ENCODE peak calls at places on chromosomes 4 and X, in nine cellular contexts. G is stomach, I is tibial nerve, U is AG09309, D is dorsolateral prefrontal cortex, T is PC-9, W is A549, E is mucosa of descending colon, M is astrocyte. F is an unnamed sample.
A peak's percentile ranks its signal among the peaks of the same experiment; 100 is the strongest.

GRCh38 chrX:48997455-48997854 is 4.6 kb downstream of the GRIPAP1 start:
- DNase-seq in G (no peak), I (no peak), U (no peak), D (no peak), T (no peak), W (no peak), E (no peak), M (no peak), F (no peak)

GRCh38 chr4:185307136-185307950 is 88.4 kb downstream of the LRP2BP start:
- DNase-seq in G (no peak), I (no peak), U (no peak), D (no peak), T (peak; percentile 31), W (no peak), E (no peak), M (peak; percentile 55), F (no peak)

GRCh38 chr4:18021470-18021719 is 160 bp downstream of the LCORL start:
- DNase-seq in G (no peak), I (peak; percentile 6), U (no peak), D (no peak), T (no peak), W (no peak), E (no peak), M (no peak), F (no peak)

GRCh38 chr4:67714248-67714583 is 13.3 kb upstream of the UBA6 start:
- DNase-seq in G (no peak), I (no peak), U (no peak), D (no peak), T (no peak), W (no peak), E (no peak), M (no peak), F (peak; percentile 6)

GRCh38 chr4:25031077-25031606 is 396 bp upstream of the LGI2 start:
- DNase-seq in G (no peak), I (no peak), U (no peak), D (no peak), T (no peak), W (peak; percentile 8), E (no peak), M (peak; percentile 26), F (no peak)

GRCh38 chr4:168868044-168868855 is 141.8 kb downstream of the CBR4 start:
- DNase-seq in G (no peak), I (no peak), U (no peak), D (peak; percentile 26), T (no peak), W (no peak), E (no peak), M (peak; percentile 95), F (no peak)

GRCh38 chrX:63686878-63687714 is 97.9 kb downstream of the ARHGEF9 start:
- DNase-seq in G (no peak), I (peak; percentile 5), U (peak; percentile 37), D (no peak), T (peak; percentile 1), W (peak; percentile 11), E (peak; percentile 10), M (peak; percentile 18), F (no peak)

GRCh38 chrX:17552251-17552650 is 177.3 kb downstream of the NHS start:
- DNase-seq in G (no peak), I (no peak), U (no peak), D (no peak), T (no peak), W (no peak), E (no peak), M (peak; percentile 73), F (no peak)

DNA sequence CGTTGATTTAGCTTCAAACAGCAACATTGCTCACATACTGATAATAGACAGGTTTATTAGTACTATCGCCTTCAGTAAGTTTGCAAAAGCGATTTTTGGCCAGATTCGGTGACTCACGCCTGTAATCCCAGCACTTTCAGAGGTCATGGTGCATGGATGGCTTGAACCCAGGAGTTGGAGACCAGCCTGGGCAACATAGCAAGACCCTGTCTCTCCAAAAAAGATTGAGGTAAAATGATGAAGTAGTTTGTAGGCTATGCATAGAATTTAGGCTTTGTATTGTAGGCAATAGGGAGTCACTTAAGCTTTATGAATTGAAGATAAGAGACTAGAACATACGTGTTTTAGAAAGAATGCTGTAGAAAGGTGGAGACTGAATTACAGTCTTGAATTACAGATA is 1.1 kb upstream of the GNPDA2 start:
- DNase-seq in G (no peak), I (no peak), U (no peak), D (no peak), T (no peak), W (no peak), E (no peak), M (no peak), F (no peak)
- H3K4me3 ChIP-seq in G (no peak overlapping the region), I (no peak overlapping the region), U (no peak overlapping the region), D (peak overlapping the region; percentile 77), T (peak overlapping the region; percentile 89), W (no peak overlapping the region), E (no peak overlapping the region), M (no peak overlapping the region), F (no peak overlapping the region)

DNA sequence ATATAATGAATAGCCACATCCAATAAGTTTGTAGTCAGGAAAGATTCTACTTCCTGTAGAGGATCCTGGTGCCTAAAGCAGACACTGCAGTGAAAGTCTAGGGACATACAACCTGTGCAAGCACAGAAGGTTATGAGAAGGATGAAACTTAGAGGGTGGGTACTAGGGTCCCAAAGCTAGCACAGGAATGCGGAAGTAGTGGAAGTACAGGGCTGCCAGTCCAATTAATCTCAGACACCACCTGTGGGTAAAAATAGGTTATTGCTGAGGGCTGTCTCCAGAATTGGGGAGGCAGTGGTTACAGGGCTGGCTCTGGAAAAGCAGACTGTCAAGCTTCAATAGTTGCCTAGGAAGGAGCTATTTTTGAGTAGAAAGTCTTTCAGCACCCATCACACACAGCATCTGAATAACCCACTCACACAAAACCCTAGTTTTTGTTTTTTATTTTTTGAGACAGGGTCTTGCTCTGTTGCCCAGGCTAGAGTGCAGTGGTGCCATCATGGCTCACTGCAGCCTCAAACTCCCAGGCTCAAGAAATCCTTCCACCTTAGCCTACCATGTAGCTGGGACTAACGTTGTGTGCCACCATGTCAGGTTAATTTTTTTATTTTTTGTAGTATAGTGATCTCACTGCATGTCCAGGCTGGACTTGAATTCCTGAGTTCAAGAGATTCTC is 50.8 kb upstream of the ELF2 start:
- DNase-seq in G (no peak), I (no peak), U (no peak), D (no peak), T (no peak), W (no peak), E (peak; percentile 7), M (no peak), F (no peak)
- TF ChIP-seq CTCF in G (peak; percentile 39), I (no peak), U (peak; percentile 23), D (no peak), T (no peak), W (no peak), E (no peak), M (peak; percentile 8), F (peak; percentile 25)

GRCh38 chr4:146634825-146635224 is 3.9 kb upstream of the POU4F2 start:
- DNase-seq in G (no peak), I (no peak), U (no peak), D (no peak), T (no peak), W (no peak), E (no peak), M (no peak), F (no peak)

GRCh38 chr4:146633471-146633800 is 5.3 kb upstream of the POU4F2 start:
- DNase-seq in G (no peak), I (no peak), U (no peak), D (no peak), T (no peak), W (no peak), E (no peak), M (no peak), F (no peak)

GRCh38 chr4:146638801-146639351 is at the start of gene POU4F2:
- DNase-seq in G (no peak), I (no peak), U (no peak), D (no peak), T (no peak), W (no peak), E (no peak), M (peak; percentile 3), F (no peak)

GRCh38 chr4:146637853-146638800 is 566 bp upstream of the POU4F2 start:
- DNase-seq in G (no peak), I (no peak), U (no peak), D (no peak), T (no peak), W (no peak), E (no peak), M (no peak), F (no peak)

GRCh38 chr4:146632770-146633470 is 5.8 kb upstream of the POU4F2 start:
- DNase-seq in G (no peak), I (no peak), U (no peak), D (no peak), T (no peak), W (no peak), E (no peak), M (no peak), F (no peak)
- H3K4me3 ChIP-seq in G (no peak overlapping the region), I (no peak overlapping the region), U (no peak overlapping the region), D (no peak overlapping the region), T (no peak overlapping the region), W (no peak overlapping the region), E (no peak overlapping the region), M (no peak overlapping the region), F (no peak overlapping the region)

GRCh38 chr4:173414456-173414855 is 15.5 kb upstream of the SCRG1 start:
- DNase-seq in G (no peak), I (no peak), U (no peak), D (no peak), T (no peak), W (no peak), E (no peak), M (no peak), F (no peak)

GRCh38 chr4:173415092-173415491 is 16.2 kb upstream of the SCRG1 start:
- DNase-seq in G (no peak), I (no peak), U (peak; percentile 34), D (no peak), T (no peak), W (no peak), E (no peak), M (no peak), F (no peak)

GRCh38 chr4:173418636-173419035 is 19.7 kb upstream of the SCRG1 start:
- DNase-seq in G (no peak), I (no peak), U (no peak), D (no peak), T (no peak), W (no peak), E (no peak), M (no peak), F (no peak)

GRCh38 chr4:173417833-173418232 is 18.9 kb upstream of the SCRG1 start:
- DNase-seq in G (no peak), I (no peak), U (no peak), D (no peak), T (no peak), W (no peak), E (no peak), M (no peak), F (no peak)

DNA sequence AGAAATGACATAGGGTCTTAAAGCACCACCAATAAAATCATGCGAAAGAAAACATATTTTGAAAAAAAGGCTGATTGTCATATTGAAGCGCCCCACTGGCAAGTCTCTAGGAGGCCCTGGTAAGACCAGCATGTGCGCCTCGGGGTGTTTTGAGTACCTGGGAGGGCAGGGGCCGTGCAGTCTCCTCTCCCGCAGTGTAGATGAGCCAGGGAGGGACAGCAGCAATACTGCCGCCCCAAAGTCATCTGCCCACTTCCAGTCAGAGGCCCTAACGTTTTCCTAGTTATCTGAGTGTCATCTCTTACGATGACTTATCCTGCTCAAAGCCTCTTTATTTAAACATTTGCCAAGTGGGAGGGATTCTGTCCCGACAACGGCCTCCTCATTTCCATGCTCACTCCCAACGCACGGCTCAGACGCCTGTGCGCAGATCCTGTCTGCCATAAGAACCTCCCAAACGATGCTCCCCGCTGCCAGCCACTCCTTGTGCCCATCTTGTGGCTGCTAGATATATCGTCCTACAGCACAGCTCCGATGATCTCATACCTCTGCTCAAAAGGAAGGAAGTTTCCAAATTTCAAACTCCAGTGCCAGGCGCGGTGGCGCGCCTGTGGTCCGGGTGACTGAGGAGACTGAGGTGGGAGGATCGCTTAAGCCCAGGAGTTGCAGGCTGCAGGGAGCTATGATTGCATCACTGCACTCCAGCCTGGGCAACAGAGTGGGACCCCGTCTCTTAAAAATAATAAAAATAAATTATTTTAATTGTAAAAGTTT is 17.2 kb upstream of the SCRG1 start:
- DNase-seq in G (peak; percentile 39), I (peak; percentile 35), U (no peak), D (peak; percentile 66), T (peak; percentile 32), W (no peak), E (no peak), M (no peak), F (no peak)
- TF ChIP-seq CTCF in G (no peak), I (no peak), U (no peak), D (no peak), T (no peak), W (no peak), E (no peak), M (no peak), F (no peak)

F was measured in LNCaP clone FGC.